ENCODE peak calls at places on chromosomes 1 and 21, in ten cellular contexts. A is stimulated activated CD4-positive, alpha-beta T cell treated with anti-CD3 and anti-CD28 coated beads, Interleukin-12 subunit alpha, Interleukin-12 subunit beta, amount 100 ng/mL, for 48 hours; V is HEK293T; G is Daoy; U is activated CD8-positive, alpha-beta memory T cell treated with anti-CD3 and anti-CD28 coated beads for 4 hours; B is left ventricle myocardium superior; N is activated naive CD4-positive, alpha-beta T cell; Y is GM04503; S is caudate nucleus; W is NCI-H748 treated with DMSO at 0.1 percent for 48 hours. E is an unnamed sample.

GRCh38 chr1:17045623-17046022 is 8.2 kb downstream of the SDHB start:
- DNase-seq in A (no peak), V (no peak), G (no peak), U (no peak), B (no peak), N (no peak), Y (no peak), S (no peak), W (peak; percentile 4), E (no peak)

GRCh38 chr21:16910435-16911165 is 602.2 kb upstream of the CXADR start:
- DNase-seq in A (no peak), V (no peak), G (no peak), U (no peak), B (no peak), N (no peak), Y (no peak), S (no peak), W (no peak), E (no peak)

GRCh38 chr1:37497832-37498231 is 16.7 kb downstream of the MEAF6 start:
- DNase-seq in A (no peak), V (no peak), G (no peak), U (no peak), B (no peak), N (no peak), Y (no peak), S (no peak), W (no peak), E (peak; percentile 61)

GRCh38 chr21:33541105-33541711 is 709 bp downstream of the GART start:
- DNase-seq in A (no peak), V (peak; percentile 24), G (peak; percentile 43), U (no peak), B (no peak), N (no peak), Y (no peak), S (no peak), W (no peak), E (peak; percentile 30)

GRCh38 chr1:248751635-248752034 is 3.9 kb downstream of the LYPD8 start:
- DNase-seq in A (no peak), V (no peak), G (no peak), U (no peak), B (no peak), N (no peak), Y (no peak), S (no peak), W (no peak), E (no peak)

GRCh38 chr1:77834771-77835334 is 53.6 kb upstream of the NEXN start:
- DNase-seq in A (no peak), V (no peak), G (no peak), U (no peak), B (no peak), N (no peak), Y (peak; percentile 59), S (no peak), W (peak; percentile 63), E (peak; percentile 55)

GRCh38 chr1:31727195-31727594 is 23.4 kb upstream of the COL16A1 start:
- DNase-seq in A (no peak), V (no peak), G (no peak), U (no peak), B (peak; percentile 21), N (no peak), Y (no peak), S (no peak), W (no peak), E (no peak)

GRCh38 chr1:201013031-201013485 is 10.5 kb downstream of the KIF21B start:
- DNase-seq in A (no peak), V (no peak), G (no peak), U (no peak), B (no peak), N (no peak), Y (no peak), S (no peak), W (no peak), E (peak; percentile 29)

GRCh38 chr21:31873275-31873695 is 465 bp downstream of the HUNK start:
- DNase-seq in A (no peak), V (peak; percentile 55), G (no peak), U (no peak), B (peak; percentile 42), N (no peak), Y (no peak), S (no peak), W (peak; percentile 67), E (no peak)

GRCh38 chr1:89582571-89582970 is 50.3 kb upstream of the LRRC8C start:
- DNase-seq in A (no peak), V (no peak), G (no peak), U (no peak), B (no peak), N (no peak), Y (no peak), S (no peak), W (no peak), E (no peak)

GRCh38 chr1:22850681-22851080 is 122.0 kb downstream of the LACTBL1 start:
- DNase-seq in A (no peak), V (no peak), G (no peak), U (no peak), B (peak; percentile 72), N (no peak), Y (no peak), S (peak; percentile 73), W (no peak), E (peak; percentile 6)

GRCh38 chr1:1250828-1251284 is 4.3 kb upstream of the C1QTNF12 start:
- DNase-seq in A (peak; percentile 36), V (no peak), G (no peak), U (peak; percentile 53), B (no peak), N (no peak), Y (no peak), S (no peak), W (no peak), E (no peak)

GRCh38 chr1:170674239-170674638 is 10.3 kb downstream of the PRRX1 start:
- DNase-seq in A (no peak), V (no peak), G (no peak), U (no peak), B (no peak), N (no peak), Y (peak; percentile 53), S (no peak), W (no peak), E (no peak)

GRCh38 chr1:184467295-184467694 is 80.5 kb downstream of the C1orf21 start:
- DNase-seq in A (no peak), V (no peak), G (no peak), U (no peak), B (no peak), N (no peak), Y (no peak), S (no peak), W (no peak), E (no peak)

GRCh38 chr1:231691618-231692259 is 65.1 kb downstream of the DISC1 start:
- DNase-seq in A (no peak), V (peak; percentile 93), G (peak; percentile 77), U (no peak), B (peak; percentile 68), N (no peak), Y (no peak), S (no peak), W (no peak), E (peak; percentile 48)

GRCh38 chr21:44789880-44790279 is 11.7 kb downstream of the UBE2G2 start:
- DNase-seq in A (no peak), V (no peak), G (no peak), U (no peak), B (no peak), N (no peak), Y (peak; percentile 67), S (no peak), W (no peak), E (no peak)

GRCh38 chr1:20149601-20150325 is 10.6 kb downstream of the PLA2G2F start:
- DNase-seq in A (no peak), V (no peak), G (no peak), U (no peak), B (no peak), N (no peak), Y (no peak), S (no peak), W (no peak), E (no peak)

GRCh38 chr1:195577748-195578147 is 1030.5 kb downstream of the KCNT2 start:
- DNase-seq in A (no peak), V (no peak), G (no peak), U (no peak), B (no peak), N (no peak), Y (no peak), S (no peak), W (no peak), E (no peak)

E was measured in PC-3.